ENCODE peak calls at places on chromosomes 6 and 20, in eight cellular contexts. One of them, this sample, is unnamed.

GRCh38 chr6:29995346-29995777 is 53.0 kb downstream of the HLA-A start:
- DNase-seq in activated T-helper 9 cell treated with anti-CD3 and anti-CD28 coated beads, Interleukin-2, amount 50 U/mL, for 16 hours: no peak
- DNase-seq in stimulated activated CD8-positive, alpha-beta memory T cell treated with anti-CD3 and anti-CD28 coated beads, Interleukin-7, amount 100 ng/mL, for 4 hours: no peak
- DNase-seq in substantia nigra: no peak
- DNase-seq in stimulated activated CD4-positive, alpha-beta T cell treated with anti-CD3 and anti-CD28 coated beads, Interleukin-15, amount 100 ng/mL, for 1 hour: no peak
- DNase-seq in left ventricle myocardium superior: no peak
- DNase-seq in adrenal gland: no peak
- DNase-seq in putamen: no peak
- DNase-seq in this sample: no peak

GRCh38 chr6:132133734-132134490 is 182.7 kb upstream of the CCN2 start:
- DNase-seq in putamen: no peak
- DNase-seq in stimulated activated CD4-positive, alpha-beta T cell treated with anti-CD3 and anti-CD28 coated beads, Interleukin-15, amount 100 ng/mL, for 1 hour: no peak
- DNase-seq in activated T-helper 9 cell treated with anti-CD3 and anti-CD28 coated beads, Interleukin-2, amount 50 U/mL, for 16 hours: no peak
- DNase-seq in adrenal gland: peak
- DNase-seq in stimulated activated CD8-positive, alpha-beta memory T cell treated with anti-CD3 and anti-CD28 coated beads, Interleukin-7, amount 100 ng/mL, for 4 hours: no peak
- DNase-seq in left ventricle myocardium superior: no peak
- DNase-seq in substantia nigra: no peak
- DNase-seq in this sample: no peak

GRCh38 chr20:58580493-58580835 is 65.3 kb upstream of the APCDD1L start:
- DNase-seq in stimulated activated CD8-positive, alpha-beta memory T cell treated with anti-CD3 and anti-CD28 coated beads, Interleukin-7, amount 100 ng/mL, for 4 hours: no peak
- DNase-seq in left ventricle myocardium superior: no peak
- DNase-seq in adrenal gland: no peak
- DNase-seq in putamen: no peak
- DNase-seq in activated T-helper 9 cell treated with anti-CD3 and anti-CD28 coated beads, Interleukin-2, amount 50 U/mL, for 16 hours: no peak
- DNase-seq in stimulated activated CD4-positive, alpha-beta T cell treated with anti-CD3 and anti-CD28 coated beads, Interleukin-15, amount 100 ng/mL, for 1 hour: no peak
- DNase-seq in substantia nigra: no peak
- DNase-seq in this sample: no peak

GRCh38 chr20:21503345-21503744 is 10.5 kb downstream of the NKX2-2 start:
- DNase-seq in left ventricle myocardium superior: no peak
- DNase-seq in adrenal gland: no peak
- DNase-seq in stimulated activated CD4-positive, alpha-beta T cell treated with anti-CD3 and anti-CD28 coated beads, Interleukin-15, amount 100 ng/mL, for 1 hour: no peak
- DNase-seq in stimulated activated CD8-positive, alpha-beta memory T cell treated with anti-CD3 and anti-CD28 coated beads, Interleukin-7, amount 100 ng/mL, for 4 hours: no peak
- DNase-seq in putamen: no peak
- DNase-seq in substantia nigra: no peak
- DNase-seq in activated T-helper 9 cell treated with anti-CD3 and anti-CD28 coated beads, Interleukin-2, amount 50 U/mL, for 16 hours: no peak
- DNase-seq in this sample: peak

GRCh38 chr20:63057133-63058117 is 50.7 kb upstream of the BHLHE23 start:
- DNase-seq in left ventricle myocardium superior: no peak
- DNase-seq in substantia nigra: no peak
- DNase-seq in activated T-helper 9 cell treated with anti-CD3 and anti-CD28 coated beads, Interleukin-2, amount 50 U/mL, for 16 hours: no peak
- DNase-seq in adrenal gland: no peak
- DNase-seq in stimulated activated CD8-positive, alpha-beta memory T cell treated with anti-CD3 and anti-CD28 coated beads, Interleukin-7, amount 100 ng/mL, for 4 hours: no peak
- DNase-seq in putamen: no peak
- DNase-seq in stimulated activated CD4-positive, alpha-beta T cell treated with anti-CD3 and anti-CD28 coated beads, Interleukin-15, amount 100 ng/mL, for 1 hour: no peak
- DNase-seq in this sample: no peak

GRCh38 chr6:56840467-56841371 is 114.2 kb upstream of the BEND6 start:
- DNase-seq in adrenal gland: no peak
- DNase-seq in stimulated activated CD4-positive, alpha-beta T cell treated with anti-CD3 and anti-CD28 coated beads, Interleukin-15, amount 100 ng/mL, for 1 hour: no peak
- DNase-seq in left ventricle myocardium superior: no peak
- DNase-seq in stimulated activated CD8-positive, alpha-beta memory T cell treated with anti-CD3 and anti-CD28 coated beads, Interleukin-7, amount 100 ng/mL, for 4 hours: no peak
- DNase-seq in activated T-helper 9 cell treated with anti-CD3 and anti-CD28 coated beads, Interleukin-2, amount 50 U/mL, for 16 hours: no peak
- DNase-seq in substantia nigra: no peak
- DNase-seq in putamen: no peak
- DNase-seq in this sample: no peak

GRCh38 chr6:150527100-150527499 is 72.6 kb upstream of the PLEKHG1 start:
- DNase-seq in left ventricle myocardium superior: no peak
- DNase-seq in putamen: no peak
- DNase-seq in activated T-helper 9 cell treated with anti-CD3 and anti-CD28 coated beads, Interleukin-2, amount 50 U/mL, for 16 hours: no peak
- DNase-seq in stimulated activated CD8-positive, alpha-beta memory T cell treated with anti-CD3 and anti-CD28 coated beads, Interleukin-7, amount 100 ng/mL, for 4 hours: no peak
- DNase-seq in adrenal gland: no peak
- DNase-seq in stimulated activated CD4-positive, alpha-beta T cell treated with anti-CD3 and anti-CD28 coated beads, Interleukin-15, amount 100 ng/mL, for 1 hour: no peak
- DNase-seq in substantia nigra: no peak
- DNase-seq in this sample: no peak

GRCh38 chr6:3063733-3064700 is 4.3 kb upstream of the RIPK1 start:
- DNase-seq in putamen: peak
- DNase-seq in left ventricle myocardium superior: peak
- DNase-seq in substantia nigra: peak
- DNase-seq in activated T-helper 9 cell treated with anti-CD3 and anti-CD28 coated beads, Interleukin-2, amount 50 U/mL, for 16 hours: peak
- DNase-seq in stimulated activated CD8-positive, alpha-beta memory T cell treated with anti-CD3 and anti-CD28 coated beads, Interleukin-7, amount 100 ng/mL, for 4 hours: peak
- DNase-seq in stimulated activated CD4-positive, alpha-beta T cell treated with anti-CD3 and anti-CD28 coated beads, Interleukin-15, amount 100 ng/mL, for 1 hour: peak
- DNase-seq in adrenal gland: peak
- DNase-seq in this sample: peak

GRCh38 chr6:18192026-18192425 is 36.8 kb downstream of the KDM1B start:
- DNase-seq in stimulated activated CD4-positive, alpha-beta T cell treated with anti-CD3 and anti-CD28 coated beads, Interleukin-15, amount 100 ng/mL, for 1 hour: no peak
- DNase-seq in left ventricle myocardium superior: no peak
- DNase-seq in substantia nigra: no peak
- DNase-seq in activated T-helper 9 cell treated with anti-CD3 and anti-CD28 coated beads, Interleukin-2, amount 50 U/mL, for 16 hours: no peak
- DNase-seq in stimulated activated CD8-positive, alpha-beta memory T cell treated with anti-CD3 and anti-CD28 coated beads, Interleukin-7, amount 100 ng/mL, for 4 hours: no peak
- DNase-seq in putamen: no peak
- DNase-seq in adrenal gland: peak
- DNase-seq in this sample: no peak

GRCh38 chr20:54068495-54068894 is 1.9 kb downstream of the BCAS1 start:
- DNase-seq in adrenal gland: no peak
- DNase-seq in activated T-helper 9 cell treated with anti-CD3 and anti-CD28 coated beads, Interleukin-2, amount 50 U/mL, for 16 hours: no peak
- DNase-seq in left ventricle myocardium superior: no peak
- DNase-seq in substantia nigra: no peak
- DNase-seq in putamen: no peak
- DNase-seq in stimulated activated CD8-positive, alpha-beta memory T cell treated with anti-CD3 and anti-CD28 coated beads, Interleukin-7, amount 100 ng/mL, for 4 hours: no peak
- DNase-seq in stimulated activated CD4-positive, alpha-beta T cell treated with anti-CD3 and anti-CD28 coated beads, Interleukin-15, amount 100 ng/mL, for 1 hour: no peak
- DNase-seq in this sample: no peak

GRCh38 chr6:68427630-68428029 is 207.5 kb upstream of the ADGRB3 start:
- DNase-seq in substantia nigra: no peak
- DNase-seq in adrenal gland: no peak
- DNase-seq in left ventricle myocardium superior: no peak
- DNase-seq in activated T-helper 9 cell treated with anti-CD3 and anti-CD28 coated beads, Interleukin-2, amount 50 U/mL, for 16 hours: no peak
- DNase-seq in putamen: no peak
- DNase-seq in stimulated activated CD8-positive, alpha-beta memory T cell treated with anti-CD3 and anti-CD28 coated beads, Interleukin-7, amount 100 ng/mL, for 4 hours: no peak
- DNase-seq in stimulated activated CD4-positive, alpha-beta T cell treated with anti-CD3 and anti-CD28 coated beads, Interleukin-15, amount 100 ng/mL, for 1 hour: no peak
- DNase-seq in this sample: no peak

GRCh38 chr6:96089173-96089572 is 73.4 kb downstream of the FUT9 start:
- DNase-seq in putamen: no peak
- DNase-seq in stimulated activated CD4-positive, alpha-beta T cell treated with anti-CD3 and anti-CD28 coated beads, Interleukin-15, amount 100 ng/mL, for 1 hour: no peak
- DNase-seq in activated T-helper 9 cell treated with anti-CD3 and anti-CD28 coated beads, Interleukin-2, amount 50 U/mL, for 16 hours: no peak
- DNase-seq in left ventricle myocardium superior: no peak
- DNase-seq in substantia nigra: no peak
- DNase-seq in stimulated activated CD8-positive, alpha-beta memory T cell treated with anti-CD3 and anti-CD28 coated beads, Interleukin-7, amount 100 ng/mL, for 4 hours: no peak
- DNase-seq in adrenal gland: no peak
- DNase-seq in this sample: peak

GRCh38 chr6:108464506-108465084 is 96.1 kb upstream of the FOXO3 start:
- DNase-seq in stimulated activated CD4-positive, alpha-beta T cell treated with anti-CD3 and anti-CD28 coated beads, Interleukin-15, amount 100 ng/mL, for 1 hour: no peak
- DNase-seq in adrenal gland: no peak
- DNase-seq in left ventricle myocardium superior: no peak
- DNase-seq in substantia nigra: no peak
- DNase-seq in activated T-helper 9 cell treated with anti-CD3 and anti-CD28 coated beads, Interleukin-2, amount 50 U/mL, for 16 hours: no peak
- DNase-seq in stimulated activated CD8-positive, alpha-beta memory T cell treated with anti-CD3 and anti-CD28 coated beads, Interleukin-7, amount 100 ng/mL, for 4 hours: no peak
- DNase-seq in putamen: no peak
- DNase-seq in this sample: no peak

GRCh38 chr6:46325561-46326525 is 155.1 kb upstream of the ENPP5 start:
- DNase-seq in adrenal gland: peak
- DNase-seq in left ventricle myocardium superior: peak
- DNase-seq in substantia nigra: peak
- DNase-seq in putamen: peak
- DNase-seq in activated T-helper 9 cell treated with anti-CD3 and anti-CD28 coated beads, Interleukin-2, amount 50 U/mL, for 16 hours: no peak
- DNase-seq in stimulated activated CD8-positive, alpha-beta memory T cell treated with anti-CD3 and anti-CD28 coated beads, Interleukin-7, amount 100 ng/mL, for 4 hours: peak
- DNase-seq in stimulated activated CD4-positive, alpha-beta T cell treated with anti-CD3 and anti-CD28 coated beads, Interleukin-15, amount 100 ng/mL, for 1 hour: no peak
- DNase-seq in this sample: peak

GRCh38 chr6:99347804-99348203 is 1.7 kb downstream of the FAXC start:
- DNase-seq in activated T-helper 9 cell treated with anti-CD3 and anti-CD28 coated beads, Interleukin-2, amount 50 U/mL, for 16 hours: no peak
- DNase-seq in substantia nigra: no peak
- DNase-seq in stimulated activated CD8-positive, alpha-beta memory T cell treated with anti-CD3 and anti-CD28 coated beads, Interleukin-7, amount 100 ng/mL, for 4 hours: no peak
- DNase-seq in adrenal gland: no peak
- DNase-seq in putamen: no peak
- DNase-seq in left ventricle myocardium superior: no peak
- DNase-seq in stimulated activated CD4-positive, alpha-beta T cell treated with anti-CD3 and anti-CD28 coated beads, Interleukin-15, amount 100 ng/mL, for 1 hour: no peak
- DNase-seq in this sample: no peak

GRCh38 chr6:167703781-167704180 is 122.9 kb upstream of the AFDN start:
- DNase-seq in adrenal gland: no peak
- DNase-seq in left ventricle myocardium superior: no peak
- DNase-seq in stimulated activated CD4-positive, alpha-beta T cell treated with anti-CD3 and anti-CD28 coated beads, Interleukin-15, amount 100 ng/mL, for 1 hour: no peak
- DNase-seq in substantia nigra: no peak
- DNase-seq in putamen: no peak
- DNase-seq in activated T-helper 9 cell treated with anti-CD3 and anti-CD28 coated beads, Interleukin-2, amount 50 U/mL, for 16 hours: no peak
- DNase-seq in stimulated activated CD8-positive, alpha-beta memory T cell treated with anti-CD3 and anti-CD28 coated beads, Interleukin-7, amount 100 ng/mL, for 4 hours: no peak
- DNase-seq in this sample: no peak

GRCh38 chr20:13810446-13810845 is 25.6 kb downstream of the NDUFAF5 start:
- DNase-seq in left ventricle myocardium superior: no peak
- DNase-seq in activated T-helper 9 cell treated with anti-CD3 and anti-CD28 coated beads, Interleukin-2, amount 50 U/mL, for 16 hours: no peak
- DNase-seq in putamen: no peak
- DNase-seq in stimulated activated CD8-positive, alpha-beta memory T cell treated with anti-CD3 and anti-CD28 coated beads, Interleukin-7, amount 100 ng/mL, for 4 hours: no peak
- DNase-seq in stimulated activated CD4-positive, alpha-beta T cell treated with anti-CD3 and anti-CD28 coated beads, Interleukin-15, amount 100 ng/mL, for 1 hour: no peak
- DNase-seq in substantia nigra: no peak
- DNase-seq in adrenal gland: no peak
- DNase-seq in this sample: no peak

GRCh38 chr20:47272893-47273590 is 83.5 kb downstream of the ZMYND8 start:
- DNase-seq in activated T-helper 9 cell treated with anti-CD3 and anti-CD28 coated beads, Interleukin-2, amount 50 U/mL, for 16 hours: no peak
- DNase-seq in putamen: peak
- DNase-seq in stimulated activated CD8-positive, alpha-beta memory T cell treated with anti-CD3 and anti-CD28 coated beads, Interleukin-7, amount 100 ng/mL, for 4 hours: peak
- DNase-seq in adrenal gland: peak
- DNase-seq in left ventricle myocardium superior: no peak
- DNase-seq in stimulated activated CD4-positive, alpha-beta T cell treated with anti-CD3 and anti-CD28 coated beads, Interleukin-15, amount 100 ng/mL, for 1 hour: peak
- DNase-seq in substantia nigra: no peak
- DNase-seq in this sample: peak

GRCh38 chr6:70884074-70884983 is 72.5 kb downstream of the B3GAT2 start:
- DNase-seq in stimulated activated CD8-positive, alpha-beta memory T cell treated with anti-CD3 and anti-CD28 coated beads, Interleukin-7, amount 100 ng/mL, for 4 hours: peak
- DNase-seq in left ventricle myocardium superior: peak
- DNase-seq in substantia nigra: peak
- DNase-seq in activated T-helper 9 cell treated with anti-CD3 and anti-CD28 coated beads, Interleukin-2, amount 50 U/mL, for 16 hours: peak
- DNase-seq in stimulated activated CD4-positive, alpha-beta T cell treated with anti-CD3 and anti-CD28 coated beads, Interleukin-15, amount 100 ng/mL, for 1 hour: peak
- DNase-seq in adrenal gland: peak
- DNase-seq in putamen: peak
- DNase-seq in this sample: peak

GRCh38 chr20:3889489-3890409 is 562 bp downstream of the PANK2 start:
- DNase-seq in stimulated activated CD8-positive, alpha-beta memory T cell treated with anti-CD3 and anti-CD28 coated beads, Interleukin-7, amount 100 ng/mL, for 4 hours: peak
- DNase-seq in stimulated activated CD4-positive, alpha-beta T cell treated with anti-CD3 and anti-CD28 coated beads, Interleukin-15, amount 100 ng/mL, for 1 hour: no peak
- DNase-seq in left ventricle myocardium superior: peak
- DNase-seq in activated T-helper 9 cell treated with anti-CD3 and anti-CD28 coated beads, Interleukin-2, amount 50 U/mL, for 16 hours: peak
- DNase-seq in adrenal gland: peak
- DNase-seq in substantia nigra: peak
- DNase-seq in putamen: peak
- DNase-seq in this sample: peak

GRCh38 chr20:25042531-25043498 is 15.1 kb downstream of the ACSS1 start:
- DNase-seq in adrenal gland: peak
- DNase-seq in stimulated activated CD8-positive, alpha-beta memory T cell treated with anti-CD3 and anti-CD28 coated beads, Interleukin-7, amount 100 ng/mL, for 4 hours: no peak
- DNase-seq in left ventricle myocardium superior: peak
- DNase-seq in activated T-helper 9 cell treated with anti-CD3 and anti-CD28 coated beads, Interleukin-2, amount 50 U/mL, for 16 hours: no peak
- DNase-seq in substantia nigra: peak
- DNase-seq in putamen: no peak
- DNase-seq in stimulated activated CD4-positive, alpha-beta T cell treated with anti-CD3 and anti-CD28 coated beads, Interleukin-15, amount 100 ng/mL, for 1 hour: no peak
- DNase-seq in this sample: peak

GRCh38 chr6:20708367-20709124 is 174.3 kb downstream of the CDKAL1 start:
- DNase-seq in putamen: no peak
- DNase-seq in stimulated activated CD4-positive, alpha-beta T cell treated with anti-CD3 and anti-CD28 coated beads, Interleukin-15, amount 100 ng/mL, for 1 hour: no peak
- DNase-seq in substantia nigra: no peak
- DNase-seq in stimulated activated CD8-positive, alpha-beta memory T cell treated with anti-CD3 and anti-CD28 coated beads, Interleukin-7, amount 100 ng/mL, for 4 hours: no peak
- DNase-seq in adrenal gland: no peak
- DNase-seq in left ventricle myocardium superior: no peak
- DNase-seq in activated T-helper 9 cell treated with anti-CD3 and anti-CD28 coated beads, Interleukin-2, amount 50 U/mL, for 16 hours: no peak
- DNase-seq in this sample: peak

GRCh38 chr6:45637611-45638257 is 260.0 kb upstream of the SUPT3H start:
- DNase-seq in activated T-helper 9 cell treated with anti-CD3 and anti-CD28 coated beads, Interleukin-2, amount 50 U/mL, for 16 hours: no peak
- DNase-seq in stimulated activated CD8-positive, alpha-beta memory T cell treated with anti-CD3 and anti-CD28 coated beads, Interleukin-7, amount 100 ng/mL, for 4 hours: no peak
- DNase-seq in putamen: no peak
- DNase-seq in substantia nigra: no peak
- DNase-seq in left ventricle myocardium superior: no peak
- DNase-seq in stimulated activated CD4-positive, alpha-beta T cell treated with anti-CD3 and anti-CD28 coated beads, Interleukin-15, amount 100 ng/mL, for 1 hour: no peak
- DNase-seq in adrenal gland: no peak
- DNase-seq in this sample: no peak

GRCh38 chr6:37354526-37355384 is 972 bp downstream of the RNF8 start:
- DNase-seq in stimulated activated CD4-positive, alpha-beta T cell treated with anti-CD3 and anti-CD28 coated beads, Interleukin-15, amount 100 ng/mL, for 1 hour: no peak
- DNase-seq in stimulated activated CD8-positive, alpha-beta memory T cell treated with anti-CD3 and anti-CD28 coated beads, Interleukin-7, amount 100 ng/mL, for 4 hours: no peak
- DNase-seq in adrenal gland: peak
- DNase-seq in substantia nigra: no peak
- DNase-seq in left ventricle myocardium superior: peak
- DNase-seq in activated T-helper 9 cell treated with anti-CD3 and anti-CD28 coated beads, Interleukin-2, amount 50 U/mL, for 16 hours: no peak
- DNase-seq in putamen: no peak
- DNase-seq in this sample: peak

GRCh38 chr20:478010-478948 is 15.9 kb upstream of the TBC1D20 start:
- DNase-seq in activated T-helper 9 cell treated with anti-CD3 and anti-CD28 coated beads, Interleukin-2, amount 50 U/mL, for 16 hours: no peak
- DNase-seq in adrenal gland: no peak
- DNase-seq in stimulated activated CD4-positive, alpha-beta T cell treated with anti-CD3 and anti-CD28 coated beads, Interleukin-15, amount 100 ng/mL, for 1 hour: no peak
- DNase-seq in putamen: no peak
- DNase-seq in left ventricle myocardium superior: no peak
- DNase-seq in substantia nigra: no peak
- DNase-seq in stimulated activated CD8-positive, alpha-beta memory T cell treated with anti-CD3 and anti-CD28 coated beads, Interleukin-7, amount 100 ng/mL, for 4 hours: no peak
- DNase-seq in this sample: no peak

GRCh38 chr6:166379800-166380199 is 2.9 kb downstream of the MPC1 start:
- DNase-seq in activated T-helper 9 cell treated with anti-CD3 and anti-CD28 coated beads, Interleukin-2, amount 50 U/mL, for 16 hours: no peak
- DNase-seq in putamen: no peak
- DNase-seq in stimulated activated CD8-positive, alpha-beta memory T cell treated with anti-CD3 and anti-CD28 coated beads, Interleukin-7, amount 100 ng/mL, for 4 hours: no peak
- DNase-seq in substantia nigra: no peak
- DNase-seq in stimulated activated CD4-positive, alpha-beta T cell treated with anti-CD3 and anti-CD28 coated beads, Interleukin-15, amount 100 ng/mL, for 1 hour: no peak
- DNase-seq in adrenal gland: peak
- DNase-seq in left ventricle myocardium superior: no peak
- DNase-seq in this sample: no peak